ENCODE peak calls at places on chromosome 16, in nine cellular contexts. D is colonic mucosa, U is AG04450, R is body of pancreas, B is fibroblast of pulmonary artery, W is adrenal gland, Q is sigmoid colon, E is K562, F is foreskin fibroblast. Y is an unnamed sample.

GRCh38 chr16:23319861-23320615 is 17.9 kb downstream of the SCNN1B start:
- DNase-seq in D (no peak), U (no peak), R (no peak), B (no peak), W (no peak), Q (no peak), E (no peak), F (no peak), Y (no peak)

GRCh38 chr16:47460755-47461597 is at the start of the genes ITFG1 and PHKB:
- DNase-seq in D (peak), U (peak), R (peak), B (peak), W (peak), Q (peak), E (peak), F (peak), Y (peak)

GRCh38 chr16:73058221-73058615 is 10.3 kb upstream of the ZFHX3 start:
- DNase-seq in D (no peak), U (no peak), R (peak), B (peak), W (peak), Q (no peak), E (peak), F (peak), Y (no peak)

GRCh38 chr16:27210174-27210573 is 6.8 kb downstream of the KDM8 start:
- DNase-seq in D (no peak), U (no peak), R (no peak), B (no peak), W (no peak), Q (no peak), E (no peak), F (no peak), Y (no peak)

GRCh38 chr16:30949655-30950515 is 1.0 kb downstream of the ORAI3 start:
- DNase-seq in D (peak), U (no peak), R (peak), B (peak), W (peak), Q (peak), E (peak), F (peak), Y (peak)

GRCh38 chr16:72406390-72406789 is 234.4 kb upstream of the PMFBP1 start:
- DNase-seq in D (no peak), U (no peak), R (no peak), B (no peak), W (no peak), Q (no peak), E (no peak), F (no peak), Y (no peak)

GRCh38 chr16:48537275-48537674 is 72.7 kb downstream of the N4BP1 start:
- DNase-seq in D (no peak), U (no peak), R (no peak), B (no peak), W (no peak), Q (peak), E (no peak), F (no peak), Y (no peak)

GRCh38 chr16:27237229-27238015 is 31.1 kb downstream of the NSMCE1 start:
- DNase-seq in D (no peak), U (no peak), R (no peak), B (no peak), W (no peak), Q (peak), E (no peak), F (peak), Y (no peak)

GRCh38 chr16:50093607-50094570 is 28.1 kb downstream of the HEATR3 start:
- DNase-seq in D (peak), U (no peak), R (peak), B (no peak), W (peak), Q (peak), E (no peak), F (peak), Y (no peak)

GRCh38 chr16:1656808-1657617 is 21.1 kb upstream of the JPT2 start:
- DNase-seq in D (no peak), U (no peak), R (no peak), B (no peak), W (no peak), Q (no peak), E (no peak), F (no peak), Y (no peak)

GRCh38 chr16:51154271-51155171 is 3.5 kb upstream of the SALL1 start:
- DNase-seq in D (no peak), U (no peak), R (no peak), B (no peak), W (no peak), Q (no peak), E (no peak), F (no peak), Y (no peak)
- TF ChIP-seq CTCF in D (no peak), U (no peak), R (no peak), B (no peak), W (no peak), Q (no peak), E (no peak), F (no peak), Y (no peak)

GRCh38 chr16:4370570-4371480 is 823 bp upstream of the VASN start:
- DNase-seq in D (peak), U (peak), R (peak), B (peak), W (no peak), Q (peak), E (peak), F (no peak), Y (no peak)
- H3K4me3 ChIP-seq in D (no peak), U (peak), R (no peak), B (peak), W (no peak), Q (peak), E (peak), F (peak), Y (peak)

DNA sequence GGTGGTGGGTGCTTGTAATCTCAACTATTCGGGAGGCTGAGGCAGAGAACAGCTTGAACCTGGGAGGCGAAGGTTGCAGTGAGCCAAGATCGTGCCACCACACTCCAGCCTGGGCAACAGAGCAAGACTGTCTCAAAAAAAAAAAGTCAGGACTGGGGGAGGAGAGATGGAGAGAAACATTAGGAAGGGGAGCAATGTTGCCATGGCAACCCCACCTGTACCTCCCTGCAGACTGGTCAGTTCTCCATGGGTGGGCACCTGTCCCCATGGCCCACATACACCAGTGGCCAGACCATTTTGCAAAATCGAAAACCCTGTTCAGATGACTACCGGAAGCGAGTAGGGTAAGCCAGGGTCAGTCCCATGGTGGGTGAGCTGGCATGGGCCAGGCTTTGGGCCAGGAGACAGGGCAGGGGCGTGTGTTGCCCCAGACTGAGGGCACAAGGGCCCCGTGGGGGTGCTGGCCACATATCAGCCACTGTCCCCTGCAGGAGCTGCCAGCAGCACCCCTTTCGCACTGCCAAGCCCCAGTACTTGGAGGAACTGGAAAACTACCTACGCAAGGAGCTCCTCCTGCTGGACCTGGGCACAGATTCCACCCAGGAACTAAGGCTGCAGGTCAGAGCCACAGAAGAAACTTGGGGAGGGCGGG is 14.0 kb downstream of the TSNAXIP1 start:
- DNase-seq in D (no peak), U (no peak), R (no peak), B (no peak), W (no peak), Q (no peak), E (no peak), F (no peak), Y (no peak)
- TF ChIP-seq CTCF in D (no peak), U (no peak), R (no peak), B (no peak), W (no peak), Q (no peak), E (no peak), F (no peak), Y (no peak)

GRCh38 chr16:85954927-85955539 is 56.1 kb downstream of the IRF8 start:
- DNase-seq in D (no peak), U (no peak), R (no peak), B (no peak), W (no peak), Q (no peak), E (no peak), F (no peak), Y (no peak)

GRCh38 chr16:85958731-85959130 is 59.8 kb downstream of the IRF8 start:
- DNase-seq in D (no peak), U (no peak), R (no peak), B (no peak), W (no peak), Q (no peak), E (no peak), F (no peak), Y (no peak)

GRCh38 chr16:85955566-85955965 is 56.6 kb downstream of the IRF8 start:
- DNase-seq in D (no peak), U (no peak), R (no peak), B (no peak), W (no peak), Q (no peak), E (no peak), F (no peak), Y (no peak)

GRCh38 chr16:85959686-85960085 is 60.7 kb downstream of the IRF8 start:
- DNase-seq in D (peak), U (no peak), R (no peak), B (no peak), W (no peak), Q (no peak), E (no peak), F (no peak), Y (no peak)

GRCh38 chr16:85956426-85956825 is 57.5 kb downstream of the IRF8 start:
- DNase-seq in D (no peak), U (no peak), R (no peak), B (no peak), W (no peak), Q (no peak), E (no peak), F (no peak), Y (no peak)
- H3K4me3 ChIP-seq in D (no peak), U (no peak), R (no peak), B (no peak), W (no peak), Q (no peak), E (no peak), F (no peak), Y (no peak)

DNA sequence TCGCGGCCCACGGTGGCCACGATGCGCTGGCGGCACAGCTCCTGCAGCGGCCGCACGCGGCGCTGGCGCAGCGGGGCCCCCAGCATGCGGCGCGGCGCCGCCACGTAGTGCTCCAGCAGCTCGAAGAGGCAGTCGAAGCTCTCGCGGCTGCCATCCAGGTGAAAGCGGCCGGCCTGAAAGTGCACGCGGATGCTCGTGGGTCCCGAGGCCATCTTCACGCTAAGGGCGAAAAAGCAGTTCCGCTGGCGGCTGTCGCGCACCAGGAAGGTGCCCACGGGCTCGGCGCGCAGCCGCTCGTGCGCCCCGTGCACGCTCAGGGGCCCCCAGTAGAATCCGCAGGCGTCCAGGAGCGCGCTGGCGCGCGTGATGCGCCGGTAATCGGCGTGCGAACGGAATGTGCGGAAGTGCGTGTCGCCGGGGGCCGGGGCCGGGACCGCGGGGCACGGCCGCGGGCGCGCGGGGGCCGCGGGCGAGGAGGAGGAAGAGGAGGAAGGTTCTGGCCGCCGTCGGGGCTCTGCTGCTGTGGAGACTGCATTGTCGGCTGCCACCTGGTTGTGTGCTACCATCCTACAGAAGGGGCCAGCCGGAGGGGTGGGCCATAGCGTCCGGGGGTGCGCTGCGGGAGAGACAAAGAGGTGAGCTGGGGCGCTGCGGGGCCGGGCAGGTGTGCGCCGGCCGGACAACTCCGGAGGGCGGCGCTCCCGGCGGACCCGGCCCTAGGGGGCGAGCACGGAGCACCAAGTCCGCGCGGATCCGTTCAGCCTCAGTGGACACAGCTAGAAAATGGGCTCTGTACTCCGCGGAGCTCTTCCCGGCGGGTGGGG is 879 bp downstream of the SOCS1 start:
- DNase-seq in D (peak), U (no peak), R (peak), B (peak), W (peak), Q (peak), E (peak), F (peak), Y (no peak)
- TF ChIP-seq CTCF in D (no peak), U (no peak), R (no peak), B (no peak), W (no peak), Q (no peak), E (peak), F (no peak), Y (no peak)

Y was measured in epithelial cell of proximal tubule.